ENCODE peak calls at places on chromosomes 16 and 17, in nine cellular contexts. Z, H, M, Y, E, B, R, W and Q are unnamed samples. For H3K36me3, the result is how much of the 10 kb centered on the place peaks cover.

GRCh38 chr16:53773150-53773846 is 69.3 kb downstream of the FTO start:
- DNase-seq in B (peak), M (peak), R (no peak), Y (peak), W (peak), Z (peak), H (peak), E (no peak), Q (no peak)

GRCh38 chr16:1535391-1536291 is 2.2 kb downstream of the TMEM204 start:
- DNase-seq in H (no peak), E (no peak), B (no peak), W (no peak), M (peak), Y (no peak), R (no peak), Z (no peak), Q (no peak)

GRCh38 chr17:8384801-8385335 is 1.9 kb upstream of the RPL26 start:
- DNase-seq in W (no peak), M (no peak), Z (no peak), E (no peak), H (no peak), Y (peak), B (peak), R (no peak), Q (peak)

GRCh38 chr17:57899822-57900221 is 50.0 kb upstream of the MRPS23 start:
- DNase-seq in M (no peak), H (no peak), E (no peak), W (peak), R (no peak), Z (no peak), Y (no peak), B (no peak), Q (no peak)

GRCh38 chr17:15231851-15232516 is 33.1 kb downstream of the PMP22 start:
- DNase-seq in H (no peak), Z (no peak), R (no peak), E (no peak), M (no peak), B (no peak), Y (no peak), W (no peak), Q (no peak)

GRCh38 chr17:82675476-82676245 is 22.8 kb downstream of the RAB40B start:
- DNase-seq in E (no peak), M (no peak), B (no peak), W (no peak), Y (no peak), H (no peak), Z (no peak), R (peak), Q (no peak)

GRCh38 chr16:10885246-10885645 is 8.2 kb downstream of the CIITA start:
- DNase-seq in W (no peak), Y (no peak), M (no peak), Z (peak), H (no peak), R (no peak), E (no peak), B (no peak), Q (no peak)

GRCh38 chr16:75110637-75111513 is 5.7 kb downstream of the LDHD start:
- DNase-seq in M (peak), E (peak), Y (peak), R (peak), H (peak), W (peak), Z (peak), B (peak), Q (peak)

GRCh38 chr16:69727916-69728270 is 1.5 kb upstream of the NQO1 start:
- DNase-seq in Y (no peak), B (no peak), E (no peak), W (no peak), M (no peak), H (no peak), Z (no peak), R (no peak), Q (no peak)

GRCh38 chr16:69726313-69727060 is at the start of gene NQO1:
- DNase-seq in Z (peak), E (peak), H (peak), Y (peak), M (peak), R (peak), W (peak), B (peak), Q (peak)

GRCh38 chr17:69870751-69871199 is 204.2 kb upstream of the KCNJ16 start:
- DNase-seq in H (no peak), E (no peak), Y (no peak), Z (no peak), W (no peak), M (no peak), R (no peak), B (peak), Q (peak)

GRCh38 chr16:4381072-4381934 is 9.7 kb downstream of the VASN start:
- DNase-seq in E (no peak), Z (no peak), Y (no peak), H (no peak), B (no peak), W (no peak), R (peak), M (peak), Q (no peak)

GRCh38 chr16:23821875-23822688 is 13.7 kb upstream of the PRKCB start:
- DNase-seq in E (no peak), Y (no peak), R (no peak), B (no peak), W (no peak), Z (no peak), M (no peak), H (no peak), Q (no peak)

GRCh38 chr17:28720247-28720996 is 637 bp downstream of the RPL23A start:
- DNase-seq in B (no peak), R (no peak), M (no peak), E (no peak), Y (no peak), H (no peak), Z (peak), W (no peak), Q (no peak)

GRCh38 chr16:67833035-67833417 is 9.1 kb upstream of the THAP11 start:
- DNase-seq in E (no peak), W (no peak), R (no peak), Y (no peak), M (no peak), H (no peak), B (no peak), Z (no peak), Q (no peak)

GRCh38 chr17:6623941-6624340 is 16.6 kb downstream of the KIAA0753 start:
- DNase-seq in E (no peak), M (no peak), H (no peak), Z (no peak), W (no peak), Y (no peak), R (no peak), B (no peak), Q (no peak)

GRCh38 chr17:79304907-79305306 is 230.3 kb downstream of the ENGASE start:
- DNase-seq in M (no peak), E (no peak), Y (peak), H (no peak), Z (peak), R (no peak), B (no peak), W (no peak), Q (no peak)

DNA sequence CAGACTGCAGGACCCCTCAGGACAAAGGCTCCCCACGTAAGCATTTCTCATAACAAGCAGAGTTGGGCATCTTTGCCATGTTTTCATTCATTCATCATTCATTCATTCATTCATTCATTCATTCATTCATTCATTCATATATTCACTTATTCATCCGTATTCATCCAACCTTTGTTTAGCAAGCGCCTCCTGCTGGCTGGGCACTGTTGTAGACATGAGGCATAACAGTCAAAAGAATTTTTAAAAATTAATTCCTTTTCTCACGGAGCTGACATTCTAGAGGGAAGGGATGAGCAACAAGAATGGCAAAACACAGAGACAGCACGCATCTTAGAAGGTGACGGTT is 351.7 kb upstream of the TNRC6C start:
- DNase-seq in E (no peak), Z (no peak), W (no peak), H (no peak), Y (no peak), M (no peak), B (no peak), R (no peak), Q (no peak)
- TF ChIP-seq CTCF in E (no peak), Z (peak), W (no peak), H (no peak), Y (peak), M (no peak), B (no peak), R (no peak), Q (no peak)

GRCh38 chr17:32265192-32265895 is at the start of gene RHBDL3:
- DNase-seq in Y (peak), H (no peak), Z (no peak), M (peak), B (no peak), W (peak), E (no peak), R (no peak), Q (no peak)

GRCh38 chr17:32266389-32267269 is 997 bp downstream of the RHBDL3 start:
- DNase-seq in W (peak), M (no peak), H (no peak), E (no peak), B (no peak), R (no peak), Z (no peak), Y (peak), Q (no peak)

GRCh38 chr17:32264140-32264799 is 1.4 kb upstream of the RHBDL3 start:
- DNase-seq in Z (no peak), E (no peak), R (no peak), M (no peak), H (no peak), B (no peak), Y (no peak), W (no peak), Q (no peak)

GRCh38 chr17:32265896-32266388 is 310 bp downstream of the RHBDL3 start:
- DNase-seq in W (no peak), R (no peak), Z (no peak), B (no peak), M (no peak), E (no peak), Y (no peak), H (no peak), Q (no peak)

GRCh38 chr17:32264823-32265191 is 825 bp upstream of the RHBDL3 start:
- DNase-seq in Z (no peak), M (no peak), H (no peak), W (no peak), Y (no peak), E (no peak), R (no peak), B (no peak), Q (no peak)
- H3K4me3 ChIP-seq in Z (no peak), M (peak), H (no peak), W (no peak), Y (no peak), E (peak), R (no peak), B (no peak), Q (no peak)

GRCh38 chr17:72838068-72838467 is 254.4 kb downstream of the SLC39A11 start:
- DNase-seq in E (no peak), B (no peak), W (no peak), Z (no peak), Y (no peak), H (no peak), R (no peak), M (no peak), Q (no peak)
- H3K36me3 ChIP-seq in E (under half), B (under half), W (under half), Z (under half), Y (under half), H (under half), R (under half), M (under half), Q (under half)

DNA sequence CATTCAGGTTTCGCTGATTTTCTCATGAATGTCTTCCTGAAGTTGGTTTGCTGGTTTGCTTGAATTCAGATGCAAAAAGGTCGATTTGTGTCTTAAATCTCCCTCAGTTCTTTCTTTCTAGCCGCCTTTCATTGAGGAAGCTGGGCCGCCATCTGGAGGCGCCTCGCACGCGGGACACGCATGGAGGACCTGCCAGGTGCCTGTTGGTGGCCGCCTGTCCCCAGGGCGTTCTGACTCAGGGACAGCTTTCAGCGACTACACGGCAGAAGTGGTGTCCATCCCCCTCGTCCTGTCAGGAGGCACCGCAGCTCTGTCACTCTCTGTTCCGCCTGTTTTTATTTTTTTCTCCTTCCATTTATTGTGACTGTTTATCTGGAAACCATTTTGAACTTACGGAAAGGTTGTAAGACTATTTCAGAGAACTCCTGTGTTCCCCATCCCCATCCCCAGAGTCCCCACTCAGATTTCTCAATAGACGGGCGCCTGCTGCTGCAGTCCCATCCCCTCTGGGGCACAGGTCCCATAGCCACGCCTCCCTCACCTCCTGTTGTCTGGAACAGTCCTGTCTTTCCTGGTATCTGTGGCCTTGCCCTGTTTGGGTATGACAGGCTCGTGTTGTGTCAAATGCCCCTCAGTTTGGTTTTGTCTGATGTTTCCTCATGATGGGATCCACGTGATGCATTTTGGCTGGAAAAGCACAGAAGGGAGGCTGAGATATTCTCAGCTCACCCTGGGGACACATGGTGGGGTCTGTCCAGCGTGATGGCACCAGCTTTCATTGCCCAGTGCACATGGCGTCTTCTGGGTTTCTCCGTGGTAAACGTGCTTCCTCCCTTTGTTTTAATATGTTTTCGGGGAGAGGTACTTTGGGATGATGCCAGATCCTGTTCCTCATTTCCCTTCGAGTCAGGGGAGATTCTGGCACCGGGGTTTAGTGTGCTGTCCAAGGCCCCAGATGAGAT is 33.4 kb downstream of the COX4I1 start:
- DNase-seq in R (no peak), M (no peak), H (no peak), E (no peak), Y (no peak), W (no peak), Z (peak), B (no peak), Q (no peak)
- TF ChIP-seq CTCF in R (no peak), M (no peak), H (peak), E (no peak), Y (no peak), W (no peak), Z (peak), B (no peak), Q (no peak)

DNA sequence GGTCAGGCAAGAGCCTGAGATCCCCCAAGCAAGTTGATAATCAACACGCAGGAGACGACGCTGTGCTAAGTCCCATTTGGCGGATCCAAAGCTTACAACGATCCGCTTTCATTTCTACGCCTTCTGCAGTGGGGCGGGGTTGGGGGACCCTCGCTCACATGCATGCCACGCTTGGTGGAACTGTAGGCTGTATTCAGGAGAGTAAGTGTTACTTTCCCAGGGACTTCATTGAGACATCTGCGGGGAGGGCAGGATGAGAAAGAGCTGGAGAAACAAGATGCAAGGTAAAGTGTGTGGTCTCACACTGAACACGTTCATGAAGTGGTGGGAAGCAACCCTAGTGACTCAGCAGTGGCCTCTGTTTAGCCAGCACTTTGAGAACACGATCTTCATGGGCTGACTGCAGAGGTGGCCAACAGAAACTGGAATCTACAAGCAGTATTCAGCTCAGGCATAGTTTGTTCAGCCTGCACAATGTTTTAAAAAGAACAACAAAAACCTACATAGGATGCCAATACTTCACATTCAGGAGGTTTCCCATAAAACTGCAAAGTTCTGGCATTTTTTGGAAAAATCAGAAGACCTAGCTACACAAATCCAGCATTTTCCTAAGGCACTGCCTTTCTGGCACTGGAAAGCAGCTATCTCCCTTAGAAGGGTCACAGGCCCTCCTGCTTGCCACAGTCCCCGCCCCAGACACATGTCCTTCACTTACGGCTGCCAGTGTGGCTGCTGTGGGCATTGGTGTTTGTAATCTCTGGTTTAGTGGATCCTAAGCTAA is 100.3 kb downstream of the XYLT1 start:
- DNase-seq in H (no peak), M (no peak), R (no peak), Y (no peak), B (no peak), E (no peak), W (no peak), Z (peak), Q (no peak)
- H3K4me3 ChIP-seq in H (peak), M (no peak), R (no peak), Y (no peak), B (no peak), E (peak), W (no peak), Z (peak), Q (no peak)

DNA sequence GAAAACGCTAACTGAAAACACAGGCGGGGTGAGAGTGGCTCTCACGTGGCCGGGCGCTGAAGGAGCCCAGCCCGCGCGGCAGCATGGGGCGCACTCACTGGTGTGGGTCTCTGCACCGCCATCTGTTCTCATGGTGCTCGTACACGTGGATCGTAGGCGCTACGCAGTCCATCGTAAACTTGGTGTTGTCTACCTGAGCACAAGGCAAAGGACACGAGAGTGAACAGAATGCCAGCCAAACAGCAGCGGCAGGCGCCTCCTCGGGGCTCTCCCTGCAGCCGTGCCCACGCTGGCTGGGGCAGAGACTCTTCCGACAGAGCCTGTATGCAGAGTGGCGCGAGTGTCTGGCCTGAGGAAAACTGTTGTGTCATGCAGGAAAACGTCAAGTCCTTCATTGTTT is 19.1 kb downstream of the EMC8 start:
- DNase-seq in R (no peak), B (no peak), Y (no peak), Z (no peak), E (no peak), W (no peak), M (no peak), H (no peak), Q (no peak)
- H3K36me3 ChIP-seq in R (under half), B (under half), Y (under half), Z (half or more), E (under half), W (under half), M (under half), H (under half), Q (under half)

GRCh38 chr17:43787728-43788127 is 7.5 kb downstream of the CFAP97D1 start:
- DNase-seq in R (no peak), Y (no peak), H (no peak), M (no peak), W (no peak), B (no peak), E (no peak), Z (no peak), Q (no peak)
- TF ChIP-seq CTCF in R (no peak), Y (no peak), H (no peak), M (no peak), W (no peak), B (no peak), E (no peak), Z (no peak), Q (no peak)

GRCh38 chr17:48563385-48563838 is 14.7 kb downstream of the HOXB4 start:
- DNase-seq in E (no peak), M (no peak), H (no peak), W (no peak), B (no peak), R (no peak), Z (no peak), Y (no peak), Q (no peak)
- H3K4me3 ChIP-seq in E (no peak), M (no peak), H (no peak), W (no peak), B (peak), R (no peak), Z (no peak), Y (no peak), Q (no peak)